ENCODE peak calls at places on chromosomes 5 and 9, in eight cellular contexts. N is H1; A is left ventricle myocardium inferior; J is Caco-2; F is kidney epithelial cell; V is effector memory CD4-positive, alpha-beta T cell; S is BJ; G is SJSA1. P is an unnamed sample. For H3K27me3, the result is how much of the 10 kb centered on the place peaks cover.

GRCh38 chr5:72517961-72518690 is 10.9 kb upstream of the ZNF366 start:
- DNase-seq in N (no peak), A (peak), J (no peak), F (no peak), V (no peak), S (no peak), G (no peak), P (no peak)

GRCh38 chr5:115456056-115456455 is 88.5 kb downstream of the FEM1C start:
- DNase-seq in N (no peak), A (no peak), J (no peak), F (no peak), V (no peak), S (no peak), G (no peak), P (no peak)

GRCh38 chr5:139474815-139475791 is 4.3 kb downstream of the SMIM33 start:
- DNase-seq in N (no peak), A (no peak), J (no peak), F (no peak), V (no peak), S (peak), G (no peak), P (no peak)

GRCh38 chr5:155794801-155795200 is 532.2 kb upstream of the SGCD start:
- DNase-seq in N (no peak), A (no peak), J (no peak), F (no peak), V (no peak), S (no peak), G (no peak), P (no peak)

GRCh38 chr5:89435347-89435746 is 552.4 kb upstream of the MEF2C start:
- DNase-seq in N (no peak), A (no peak), J (no peak), F (no peak), V (no peak), S (no peak), G (no peak), P (no peak)

GRCh38 chr9:100474082-100474949 is 1.4 kb downstream of the TMEFF1 start:
- DNase-seq in N (no peak), A (no peak), J (peak), F (no peak), V (no peak), S (no peak), G (no peak), P (peak)

GRCh38 chr9:19229725-19230355 is 653 bp upstream of the DENND4C start:
- DNase-seq in N (peak), A (peak), J (peak), F (no peak), V (no peak), S (no peak), G (peak), P (peak)

GRCh38 chr9:107727113-107727780 is 237.7 kb upstream of the KLF4 start:
- DNase-seq in N (no peak), A (no peak), J (no peak), F (no peak), V (no peak), S (no peak), G (peak), P (no peak)

GRCh38 chr9:37405764-37406380 is 16.6 kb upstream of the GRHPR start:
- DNase-seq in N (no peak), A (no peak), J (no peak), F (no peak), V (no peak), S (no peak), G (no peak), P (no peak)

GRCh38 chr5:127330116-127330515 is 39.5 kb downstream of the MEGF10 start:
- DNase-seq in N (no peak), A (no peak), J (no peak), F (no peak), V (no peak), S (no peak), G (no peak), P (no peak)

GRCh38 chr5:170552486-170553122 is 48.8 kb downstream of the KCNIP1 start:
- DNase-seq in N (peak), A (peak), J (no peak), F (peak), V (no peak), S (peak), G (peak), P (no peak)

GRCh38 chr5:52867809-52868208 is 80.1 kb downstream of the ITGA1 start:
- DNase-seq in N (no peak), A (no peak), J (no peak), F (no peak), V (no peak), S (no peak), G (no peak), P (no peak)

GRCh38 chr5:40871177-40871576 is 30.0 kb downstream of the CARD6 start:
- DNase-seq in N (no peak), A (no peak), J (no peak), F (no peak), V (no peak), S (no peak), G (no peak), P (no peak)

GRCh38 chr9:100775912-100776311 is 198.0 kb downstream of the CAVIN4 start:
- DNase-seq in N (no peak), A (no peak), J (no peak), F (no peak), V (no peak), S (no peak), G (no peak), P (no peak)

GRCh38 chr9:135992486-135993408 is 31.6 kb upstream of the UBAC1 start:
- DNase-seq in N (no peak), A (peak), J (peak), F (peak), V (no peak), S (peak), G (peak), P (peak)

GRCh38 chr9:87675466-87675865 is 50.5 kb upstream of the CTSL start:
- DNase-seq in N (no peak), A (no peak), J (no peak), F (no peak), V (no peak), S (no peak), G (no peak), P (no peak)

GRCh38 chr9:129225815-129226214 is 47.8 kb upstream of the IER5L start:
- DNase-seq in N (no peak), A (peak), J (peak), F (no peak), V (peak), S (peak), G (no peak), P (peak)

GRCh38 chr5:14871084-14871572 is 450 bp downstream of the ANKH start:
- DNase-seq in N (no peak), A (peak), J (no peak), F (no peak), V (peak), S (no peak), G (no peak), P (peak)

GRCh38 chr5:14872070-14872989 is 752 bp upstream of the ANKH start:
- DNase-seq in N (no peak), A (peak), J (no peak), F (no peak), V (peak), S (no peak), G (peak), P (peak)

GRCh38 chr5:14870347-14871083 is 1.1 kb downstream of the ANKH start:
- DNase-seq in N (no peak), A (peak), J (no peak), F (no peak), V (peak), S (no peak), G (no peak), P (peak)

GRCh38 chr5:14873093-14873492 is 1.5 kb upstream of the ANKH start:
- DNase-seq in N (no peak), A (peak), J (no peak), F (no peak), V (no peak), S (no peak), G (no peak), P (no peak)

GRCh38 chr5:14871573-14872069 is at the start of gene ANKH:
- DNase-seq in N (no peak), A (peak), J (peak), F (no peak), V (peak), S (no peak), G (peak), P (peak)
- H3K4me3 ChIP-seq in N (peak), A (peak), J (peak), F (peak), V (peak), S (peak), G (peak), P (peak)

DNA sequence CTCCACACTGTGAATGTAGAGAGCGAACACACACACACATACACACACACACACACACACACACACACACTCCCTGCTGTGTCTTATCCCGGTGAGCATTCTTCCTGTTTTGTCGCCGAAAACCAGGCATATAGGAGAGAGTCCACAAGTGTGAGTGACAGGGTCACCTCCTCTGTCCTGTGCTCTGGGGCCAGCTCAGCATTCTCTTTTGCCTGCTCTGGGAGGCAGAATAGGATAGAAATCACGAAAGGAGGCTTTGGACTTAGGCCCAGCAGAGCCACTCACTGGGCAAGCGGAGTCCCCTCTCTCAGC is 3.0 kb downstream of the LAMC3 start:
- DNase-seq in N (no peak), A (no peak), J (no peak), F (no peak), V (no peak), S (no peak), G (no peak), P (no peak)
- H3K27me3 ChIP-seq in N (under half), A (half or more), J (under half), F (under half), V (under half), S (under half), G (under half), P (under half)

DNA sequence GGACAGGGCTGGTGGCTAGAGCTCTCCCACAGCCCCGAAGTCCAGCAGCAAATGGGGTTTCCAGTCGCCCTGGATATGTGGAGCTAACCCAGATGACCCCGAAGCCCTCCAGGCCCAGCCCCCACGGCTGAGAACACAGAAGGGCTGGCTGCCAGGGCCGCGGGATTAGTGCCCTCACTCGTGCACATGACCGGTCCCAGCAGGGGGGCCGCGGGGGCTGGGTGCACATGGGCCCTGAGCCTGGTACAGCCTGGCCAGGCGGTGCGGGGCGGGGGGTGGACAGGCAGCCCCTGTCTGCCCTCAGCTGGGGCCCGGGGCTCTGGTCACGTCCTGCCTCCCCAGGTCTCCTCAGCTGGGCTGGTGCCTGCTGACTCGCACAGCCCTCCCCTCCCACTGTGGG is 5.9 kb downstream of the SSNA1 start:
- DNase-seq in N (no peak), A (peak), J (no peak), F (no peak), V (no peak), S (no peak), G (no peak), P (no peak)
- H3K4me3 ChIP-seq in N (no peak), A (peak), J (no peak), F (no peak), V (no peak), S (no peak), G (no peak), P (no peak)

DNA sequence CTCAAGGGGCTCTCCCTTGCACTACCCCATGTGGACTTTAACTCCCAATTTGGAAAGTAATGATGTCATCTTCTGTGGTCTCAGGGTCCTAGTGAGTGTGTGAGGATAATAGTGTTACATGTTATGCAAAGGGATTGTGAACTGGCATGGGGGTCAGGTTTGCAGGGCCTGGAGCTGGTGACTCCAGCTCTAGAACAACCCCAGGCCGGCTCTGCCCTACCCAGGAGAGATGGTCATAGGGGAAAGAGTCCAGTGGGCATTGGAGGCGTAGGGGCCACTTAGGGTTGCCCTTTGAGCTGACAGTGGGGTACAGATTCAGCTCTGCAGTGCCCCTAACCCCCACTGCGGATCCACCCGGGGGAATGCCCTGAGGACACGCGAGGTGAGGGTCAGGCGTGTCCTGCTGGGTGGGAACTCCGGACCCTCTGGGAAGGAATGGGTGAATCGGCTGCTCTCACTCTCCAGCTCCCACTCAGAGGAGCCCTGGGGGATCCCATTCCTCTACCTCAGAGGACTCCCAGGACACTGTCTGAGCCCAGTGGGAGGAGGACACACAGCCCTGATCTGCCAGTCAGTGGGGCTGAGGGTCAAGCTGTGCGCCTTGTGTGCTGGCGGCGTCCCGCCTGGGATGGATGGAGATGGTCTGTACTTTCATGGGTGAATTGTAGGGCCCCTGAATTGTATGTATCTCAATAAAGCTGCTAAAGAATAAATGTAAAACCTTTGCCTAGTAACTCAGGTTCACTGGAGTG is 2.5 kb upstream of the NKD2 start:
- DNase-seq in N (no peak), A (peak), J (peak), F (no peak), V (no peak), S (no peak), G (no peak), P (no peak)
- H3K27me3 ChIP-seq in N (half or more), A (under half), J (under half), F (half or more), V (under half), S (under half), G (half or more), P (under half)

DNA sequence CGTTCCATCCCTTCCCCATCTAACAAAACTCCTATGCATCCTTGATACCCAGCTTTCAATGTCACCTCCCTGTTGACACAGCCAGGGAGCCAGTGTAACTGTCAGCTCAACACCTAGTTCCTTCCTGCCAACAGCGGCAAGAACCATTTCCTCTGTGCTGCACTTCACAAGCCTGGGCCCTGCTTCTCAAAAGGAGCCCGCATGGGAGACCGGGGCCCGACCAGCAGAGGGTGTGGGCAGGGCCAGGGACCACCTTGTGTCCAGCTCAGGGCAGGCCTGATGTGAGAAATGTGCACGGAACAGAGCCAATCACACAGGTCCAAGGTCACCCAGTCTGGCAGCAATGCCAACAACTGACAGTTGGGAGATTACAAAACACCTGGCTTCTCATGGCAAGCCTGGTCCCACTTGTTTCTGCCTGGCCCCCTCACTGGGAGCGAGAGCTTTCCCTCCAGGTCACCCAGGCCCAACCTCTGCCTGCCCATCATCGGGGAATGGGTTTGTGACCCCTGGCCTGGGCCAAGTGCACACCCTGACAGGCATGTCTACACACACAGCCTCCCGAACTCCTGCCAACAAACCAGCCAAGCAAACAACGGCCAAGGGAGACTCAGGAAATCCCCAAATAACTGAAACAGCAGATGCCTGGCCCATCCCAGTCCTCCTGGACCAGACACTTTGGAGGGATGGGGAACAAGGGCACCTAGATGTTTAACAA is 3.1 kb downstream of the RNF44 start:
- DNase-seq in N (no peak), A (peak), J (no peak), F (no peak), V (peak), S (no peak), G (no peak), P (no peak)
- H3K4me3 ChIP-seq in N (no peak), A (peak), J (no peak), F (no peak), V (peak), S (no peak), G (no peak), P (no peak)

DNA sequence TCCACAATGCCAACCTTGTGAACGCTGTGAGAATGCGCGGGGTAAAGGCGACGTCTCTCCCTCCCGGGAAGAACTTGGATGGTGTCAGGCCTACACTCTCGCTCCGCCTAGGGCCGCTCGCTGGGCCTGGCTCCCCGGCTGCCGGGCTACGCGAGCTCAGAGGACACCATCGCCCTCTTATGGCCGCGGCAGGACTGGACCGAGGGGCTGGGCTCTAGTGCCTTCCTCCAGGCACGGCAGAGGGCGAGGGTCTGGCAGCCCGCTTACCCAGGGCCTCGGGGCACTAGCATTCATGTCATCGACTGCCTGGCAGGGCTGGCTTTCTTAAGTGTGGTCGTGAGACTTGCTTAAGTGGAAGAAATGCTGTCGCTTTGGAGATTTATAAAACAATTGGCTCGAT is 1.2 kb upstream of the EXOSC2 start:
- DNase-seq in N (peak), A (no peak), J (no peak), F (no peak), V (no peak), S (no peak), G (no peak), P (no peak)
- H3K27me3 ChIP-seq in N (under half), A (under half), J (under half), F (under half), V (under half), S (under half), G (under half), P (under half)